ENCODE peak calls at places on chromosomes 1 and 21, in ten cellular contexts. One of them, this sample, is unnamed.

GRCh38 chr1:26538480-26539412 is 9.2 kb downstream of the RPS6KA1 start:
- DNase-seq in mesothelial cell of epicardium: no peak
- DNase-seq in Peyer's patch: peak; percentile 74
- DNase-seq in neural crest cell: peak; percentile 32
- DNase-seq in fibroblast of mammary gland: peak; percentile 53
- DNase-seq in B cell: peak; percentile 51
- DNase-seq in suprapubic skin: no peak
- DNase-seq in Calu3: peak; percentile 47
- DNase-seq in tibial artery: no peak
- DNase-seq in cardiac fibroblast: peak; percentile 63
- DNase-seq in this sample: no peak

GRCh38 chr1:15702722-15703550 is 18.8 kb downstream of the PLEKHM2 start:
- DNase-seq in cardiac fibroblast: peak; percentile 43
- DNase-seq in B cell: no peak
- DNase-seq in tibial artery: no peak
- DNase-seq in Peyer's patch: peak; percentile 71
- DNase-seq in neural crest cell: no peak
- DNase-seq in suprapubic skin: no peak
- DNase-seq in fibroblast of mammary gland: peak; percentile 59
- DNase-seq in Calu3: peak; percentile 34
- DNase-seq in mesothelial cell of epicardium: no peak
- DNase-seq in this sample: no peak

GRCh38 chr1:89277725-89278124 is 5.1 kb upstream of the GBP5 start:
- DNase-seq in Peyer's patch: no peak
- DNase-seq in Calu3: no peak
- DNase-seq in cardiac fibroblast: peak; percentile 5
- DNase-seq in neural crest cell: no peak
- DNase-seq in tibial artery: no peak
- DNase-seq in mesothelial cell of epicardium: no peak
- DNase-seq in B cell: no peak
- DNase-seq in suprapubic skin: no peak
- DNase-seq in fibroblast of mammary gland: no peak
- DNase-seq in this sample: no peak

GRCh38 chr21:15741510-15741909 is 11.7 kb downstream of the USP25 start:
- DNase-seq in Calu3: no peak
- DNase-seq in suprapubic skin: no peak
- DNase-seq in neural crest cell: no peak
- DNase-seq in tibial artery: no peak
- DNase-seq in B cell: no peak
- DNase-seq in Peyer's patch: no peak
- DNase-seq in fibroblast of mammary gland: peak; percentile 70
- DNase-seq in mesothelial cell of epicardium: no peak
- DNase-seq in cardiac fibroblast: peak; percentile 59
- DNase-seq in this sample: no peak

GRCh38 chr1:55699151-55699695 is 484.1 kb upstream of the USP24 start:
- DNase-seq in Calu3: no peak
- DNase-seq in B cell: no peak
- DNase-seq in cardiac fibroblast: no peak
- DNase-seq in mesothelial cell of epicardium: no peak
- DNase-seq in suprapubic skin: no peak
- DNase-seq in tibial artery: no peak
- DNase-seq in neural crest cell: no peak
- DNase-seq in Peyer's patch: no peak
- DNase-seq in fibroblast of mammary gland: no peak
- DNase-seq in this sample: no peak

GRCh38 chr21:42171091-42172053 is 47.6 kb upstream of the ABCG1 start:
- DNase-seq in neural crest cell: no peak
- DNase-seq in fibroblast of mammary gland: peak; percentile 5
- DNase-seq in Peyer's patch: peak; percentile 87
- DNase-seq in suprapubic skin: peak; percentile 81
- DNase-seq in cardiac fibroblast: peak; percentile 37
- DNase-seq in tibial artery: no peak
- DNase-seq in Calu3: peak; percentile 68
- DNase-seq in B cell: no peak
- DNase-seq in mesothelial cell of epicardium: no peak
- DNase-seq in this sample: peak; percentile 9

GRCh38 chr1:46411601-46412341 is 17.7 kb downstream of the FAAH start:
- DNase-seq in fibroblast of mammary gland: no peak
- DNase-seq in tibial artery: no peak
- DNase-seq in B cell: no peak
- DNase-seq in Peyer's patch: no peak
- DNase-seq in cardiac fibroblast: no peak
- DNase-seq in mesothelial cell of epicardium: no peak
- DNase-seq in suprapubic skin: no peak
- DNase-seq in neural crest cell: no peak
- DNase-seq in Calu3: peak; percentile 47
- DNase-seq in this sample: no peak

GRCh38 chr1:210087058-210087457 is 145.5 kb upstream of the SERTAD4 start:
- DNase-seq in Calu3: no peak
- DNase-seq in B cell: no peak
- DNase-seq in cardiac fibroblast: no peak
- DNase-seq in mesothelial cell of epicardium: no peak
- DNase-seq in tibial artery: no peak
- DNase-seq in Peyer's patch: no peak
- DNase-seq in neural crest cell: no peak
- DNase-seq in fibroblast of mammary gland: no peak
- DNase-seq in suprapubic skin: no peak
- DNase-seq in this sample: no peak

GRCh38 chr1:114695430-114696093 is at the start of gene AMPD1:
- DNase-seq in Calu3: no peak
- DNase-seq in neural crest cell: no peak
- DNase-seq in tibial artery: no peak
- DNase-seq in Peyer's patch: no peak
- DNase-seq in mesothelial cell of epicardium: no peak
- DNase-seq in B cell: no peak
- DNase-seq in fibroblast of mammary gland: peak; percentile 45
- DNase-seq in suprapubic skin: no peak
- DNase-seq in cardiac fibroblast: peak; percentile 30
- DNase-seq in this sample: no peak

GRCh38 chr1:208278638-208279037 is 34.5 kb upstream of the PLXNA2 start:
- DNase-seq in Calu3: no peak
- DNase-seq in tibial artery: no peak
- DNase-seq in Peyer's patch: no peak
- DNase-seq in mesothelial cell of epicardium: no peak
- DNase-seq in fibroblast of mammary gland: no peak
- DNase-seq in cardiac fibroblast: no peak
- DNase-seq in neural crest cell: no peak
- DNase-seq in suprapubic skin: no peak
- DNase-seq in B cell: no peak
- DNase-seq in this sample: no peak

GRCh38 chr1:147843486-147843885 is 59.1 kb upstream of the GJA8 start:
- DNase-seq in Calu3: no peak
- DNase-seq in cardiac fibroblast: no peak
- DNase-seq in Peyer's patch: no peak
- DNase-seq in fibroblast of mammary gland: no peak
- DNase-seq in mesothelial cell of epicardium: no peak
- DNase-seq in suprapubic skin: no peak
- DNase-seq in neural crest cell: no peak
- DNase-seq in B cell: no peak
- DNase-seq in tibial artery: no peak
- DNase-seq in this sample: no peak

GRCh38 chr1:100539836-100540536 is 2.0 kb downstream of the GPR88 start:
- DNase-seq in B cell: peak; percentile 24
- DNase-seq in tibial artery: no peak
- DNase-seq in mesothelial cell of epicardium: no peak
- DNase-seq in Calu3: peak; percentile 5
- DNase-seq in cardiac fibroblast: peak; percentile 23
- DNase-seq in suprapubic skin: no peak
- DNase-seq in neural crest cell: peak; percentile 22
- DNase-seq in Peyer's patch: no peak
- DNase-seq in fibroblast of mammary gland: peak; percentile 24
- DNase-seq in this sample: no peak

GRCh38 chr21:34570315-34570714 is 44.6 kb downstream of the RCAN1 start:
- DNase-seq in neural crest cell: no peak
- DNase-seq in tibial artery: no peak
- DNase-seq in mesothelial cell of epicardium: no peak
- DNase-seq in cardiac fibroblast: no peak
- DNase-seq in fibroblast of mammary gland: peak; percentile 34
- DNase-seq in Calu3: no peak
- DNase-seq in suprapubic skin: no peak
- DNase-seq in Peyer's patch: no peak
- DNase-seq in B cell: no peak
- DNase-seq in this sample: no peak

DNA sequence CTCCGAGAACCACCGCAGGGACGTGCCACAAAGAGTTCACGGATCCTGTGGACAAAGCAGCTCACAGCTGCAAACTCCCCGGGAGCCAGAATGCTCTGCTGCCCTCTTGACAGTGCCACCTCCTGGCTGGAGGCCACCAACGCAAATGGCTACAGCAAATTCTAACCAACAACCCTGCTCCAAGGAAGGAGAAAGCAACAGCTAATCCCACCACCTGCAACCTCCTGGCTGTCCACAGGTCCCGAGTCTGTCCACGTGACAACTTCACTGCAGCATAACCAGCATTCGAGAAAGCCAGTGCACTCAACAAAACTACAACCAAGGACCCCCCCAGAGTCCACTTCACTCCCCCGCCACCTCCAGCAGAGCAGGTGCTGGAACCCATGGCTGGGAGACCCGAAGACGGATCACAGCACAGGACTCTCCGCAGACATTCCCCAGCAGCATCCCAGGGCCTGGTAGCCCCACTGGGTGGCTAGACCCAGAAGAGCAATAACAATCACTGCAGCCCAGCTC is 17.3 kb downstream of the POFUT2 start:
- DNase-seq in fibroblast of mammary gland: no peak
- DNase-seq in mesothelial cell of epicardium: no peak
- DNase-seq in cardiac fibroblast: peak; percentile 24
- DNase-seq in Calu3: no peak
- DNase-seq in tibial artery: peak; percentile 4
- DNase-seq in Peyer's patch: peak; percentile 46
- DNase-seq in suprapubic skin: peak; percentile 71
- DNase-seq in B cell: no peak
- DNase-seq in neural crest cell: no peak
- DNase-seq in this sample: no peak
- TF ChIP-seq CTCF in fibroblast of mammary gland: peak; percentile 29
- TF ChIP-seq CTCF in mesothelial cell of epicardium: no peak
- TF ChIP-seq CTCF in cardiac fibroblast: no peak
- TF ChIP-seq CTCF in Calu3: no peak
- TF ChIP-seq CTCF in tibial artery: no peak
- TF ChIP-seq CTCF in Peyer's patch: no peak
- TF ChIP-seq CTCF in suprapubic skin: no peak
- TF ChIP-seq CTCF in B cell: no peak
- TF ChIP-seq CTCF in neural crest cell: no peak
- TF ChIP-seq CTCF in this sample: no peak

GRCh38 chr1:49694251-49694827 is 329.4 kb downstream of the AGBL4 start:
- DNase-seq in mesothelial cell of epicardium: no peak
- DNase-seq in fibroblast of mammary gland: no peak
- DNase-seq in cardiac fibroblast: no peak
- DNase-seq in Peyer's patch: no peak
- DNase-seq in tibial artery: no peak
- DNase-seq in Calu3: no peak
- DNase-seq in B cell: no peak
- DNase-seq in neural crest cell: no peak
- DNase-seq in suprapubic skin: no peak
- DNase-seq in this sample: no peak
- TF ChIP-seq CTCF in mesothelial cell of epicardium: no peak
- TF ChIP-seq CTCF in fibroblast of mammary gland: no peak
- TF ChIP-seq CTCF in cardiac fibroblast: no peak
- TF ChIP-seq CTCF in Peyer's patch: no peak
- TF ChIP-seq CTCF in tibial artery: no peak
- TF ChIP-seq CTCF in Calu3: no peak
- TF ChIP-seq CTCF in B cell: no peak
- TF ChIP-seq CTCF in neural crest cell: no peak
- TF ChIP-seq CTCF in suprapubic skin: no peak
- TF ChIP-seq CTCF in this sample: no peak

DNA sequence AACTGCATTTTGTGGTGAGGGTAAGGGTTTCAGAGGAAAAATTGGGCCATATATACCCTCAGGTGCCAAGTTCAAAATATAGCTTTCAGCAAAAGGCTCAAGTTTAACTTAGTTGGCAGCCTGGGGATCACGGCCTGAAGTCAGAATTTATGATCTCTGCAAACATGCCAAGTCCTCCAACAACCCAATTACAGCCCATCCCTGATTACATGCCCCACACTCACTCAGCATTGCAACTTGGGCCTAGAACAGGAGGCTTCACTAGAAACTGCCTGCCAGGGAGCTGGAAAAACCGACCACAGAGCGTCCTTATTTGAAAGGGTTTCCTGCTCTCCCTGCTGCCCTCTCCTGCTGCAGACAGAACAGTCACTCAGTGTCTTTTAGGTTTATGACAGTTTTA is 12.4 kb downstream of the FYB2 start:
- DNase-seq in Peyer's patch: no peak
- DNase-seq in neural crest cell: no peak
- DNase-seq in Calu3: no peak
- DNase-seq in suprapubic skin: no peak
- DNase-seq in tibial artery: no peak
- DNase-seq in mesothelial cell of epicardium: no peak
- DNase-seq in B cell: no peak
- DNase-seq in fibroblast of mammary gland: no peak
- DNase-seq in cardiac fibroblast: no peak
- DNase-seq in this sample: no peak
- TF ChIP-seq CTCF in Peyer's patch: no peak
- TF ChIP-seq CTCF in neural crest cell: no peak
- TF ChIP-seq CTCF in Calu3: no peak
- TF ChIP-seq CTCF in suprapubic skin: no peak
- TF ChIP-seq CTCF in tibial artery: no peak
- TF ChIP-seq CTCF in mesothelial cell of epicardium: no peak
- TF ChIP-seq CTCF in B cell: no peak
- TF ChIP-seq CTCF in fibroblast of mammary gland: no peak
- TF ChIP-seq CTCF in cardiac fibroblast: no peak
- TF ChIP-seq CTCF in this sample: no peak

DNA sequence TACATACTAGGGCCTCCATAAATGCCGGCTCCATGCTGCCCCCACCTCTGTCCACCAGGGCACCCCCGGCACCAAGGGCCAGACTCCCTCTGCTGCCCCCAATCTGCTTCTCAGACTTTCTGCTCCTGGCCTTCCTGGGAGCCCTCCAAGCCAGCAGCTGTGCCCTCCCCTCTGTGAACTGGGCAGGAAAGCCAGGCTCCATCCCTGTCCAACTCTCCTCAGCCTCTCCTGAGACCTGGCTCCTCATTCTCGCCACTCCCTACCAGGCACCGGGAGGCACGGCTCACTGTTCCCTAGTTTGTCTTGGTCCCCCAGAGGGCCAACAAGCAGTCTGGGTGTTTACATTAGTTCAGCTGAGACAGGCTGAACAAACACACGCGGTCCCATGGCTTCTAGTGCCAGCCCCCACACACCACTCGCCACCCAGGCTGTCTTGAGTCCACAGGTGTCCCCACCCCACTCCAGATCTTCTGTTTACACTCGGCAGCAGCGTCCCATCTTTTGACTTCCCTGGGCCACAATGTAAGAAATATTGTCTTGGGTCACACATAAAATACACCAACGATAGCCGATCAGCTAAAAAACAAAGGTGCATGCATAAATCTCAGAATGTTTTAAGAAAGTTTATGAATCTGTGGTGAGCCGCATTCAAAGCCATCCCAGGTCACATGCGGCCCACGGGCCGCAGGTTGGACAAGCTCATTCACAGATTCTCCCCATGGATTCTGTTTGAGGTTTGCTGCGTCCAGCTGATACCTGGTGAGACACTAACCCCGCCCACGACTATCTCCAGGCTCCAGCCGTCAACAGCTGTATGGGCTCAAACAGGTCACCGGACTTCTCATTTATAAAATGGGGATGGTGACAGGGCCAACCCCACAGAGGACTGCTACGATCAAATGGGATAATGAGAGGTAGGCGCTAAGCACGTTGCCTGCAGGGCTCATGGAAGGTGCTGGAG is 29.5 kb upstream of the ECE1 start:
- DNase-seq in neural crest cell: no peak
- DNase-seq in fibroblast of mammary gland: peak; percentile 39
- DNase-seq in Peyer's patch: no peak
- DNase-seq in B cell: no peak
- DNase-seq in suprapubic skin: no peak
- DNase-seq in Calu3: no peak
- DNase-seq in mesothelial cell of epicardium: no peak
- DNase-seq in cardiac fibroblast: no peak
- DNase-seq in tibial artery: peak; percentile 72
- DNase-seq in this sample: no peak
- TF ChIP-seq CTCF in neural crest cell: no peak
- TF ChIP-seq CTCF in fibroblast of mammary gland: no peak
- TF ChIP-seq CTCF in Peyer's patch: no peak
- TF ChIP-seq CTCF in B cell: no peak
- TF ChIP-seq CTCF in suprapubic skin: no peak
- TF ChIP-seq CTCF in Calu3: no peak
- TF ChIP-seq CTCF in mesothelial cell of epicardium: no peak
- TF ChIP-seq CTCF in cardiac fibroblast: peak; percentile 31
- TF ChIP-seq CTCF in tibial artery: peak; percentile 40
- TF ChIP-seq CTCF in this sample: no peak

This sample was measured in natural killer cell.